ENCODE peak calls at places on chromosomes 16 and 17, in five cellular contexts. V is neuronal stem cell, K is IMR-90, B is H9, J is H1. E is an unnamed sample.

GRCh38 chr16:14028207-14028606 is 42.9 kb upstream of the MRTFB start:
- DNase-seq in V (no peak), K (no peak), B (no peak), J (no peak), E (no peak)

GRCh38 chr16:17342031-17342430 is 128.7 kb downstream of the XYLT1 start:
- DNase-seq in V (no peak), K (no peak), B (no peak), J (no peak), E (no peak)

GRCh38 chr16:71426069-71426879 is 15.6 kb downstream of the TLE7 start:
- DNase-seq in V (peak), K (peak), B (peak), J (peak), E (peak)

GRCh38 chr17:80494547-80494946 is 18.1 kb upstream of the NPTX1 start:
- DNase-seq in V (no peak), K (no peak), B (no peak), J (no peak), E (no peak)

GRCh38 chr16:19153876-19154275 is 14.2 kb upstream of the SYT17 start:
- DNase-seq in V (no peak), K (peak), B (no peak), J (no peak), E (no peak)

GRCh38 chr16:54633943-54634362 is 296.7 kb upstream of the IRX5 start:
- DNase-seq in V (no peak), K (no peak), B (peak), J (peak), E (peak)

GRCh38 chr17:65627108-65627507 is 65.7 kb upstream of the AXIN2 start:
- DNase-seq in V (no peak), K (no peak), B (no peak), J (no peak), E (no peak)

GRCh38 chr17:68679882-68680281 is 78.7 kb upstream of the FAM20A start:
- DNase-seq in V (no peak), K (no peak), B (no peak), J (no peak), E (no peak)

DNA sequence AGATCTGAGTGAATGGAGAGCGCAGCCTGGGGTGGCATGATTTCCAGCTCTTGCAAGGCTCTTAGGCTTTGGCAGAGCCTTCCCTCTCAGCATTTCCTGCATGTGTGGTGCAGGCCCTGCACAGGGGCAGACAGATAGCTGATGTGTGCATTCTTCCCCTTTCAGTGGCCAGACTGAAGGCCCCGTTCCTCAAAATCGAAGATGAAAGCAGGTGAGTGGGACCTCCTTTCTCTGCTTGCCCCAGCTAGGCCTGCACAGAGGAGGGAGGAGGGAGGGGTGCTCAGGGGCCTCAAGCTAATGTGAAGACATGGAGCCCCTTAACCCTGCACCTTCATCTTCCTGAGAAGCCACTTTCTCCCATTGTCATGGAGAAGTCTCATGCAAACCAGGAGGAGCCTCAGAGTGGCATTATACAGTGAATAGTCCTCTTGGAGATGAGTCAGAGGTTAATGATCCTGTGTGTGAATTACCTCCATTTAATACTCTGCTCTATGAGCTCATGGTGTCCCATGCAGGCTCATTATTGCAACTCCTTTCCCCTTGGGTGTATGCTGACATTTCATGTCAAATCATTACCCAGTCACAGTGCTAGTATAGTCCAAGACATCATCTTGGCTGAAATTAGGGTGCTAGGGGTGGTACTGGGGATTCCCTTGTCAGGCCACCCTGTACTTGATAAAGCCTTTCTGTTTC is 20.4 kb upstream of the ADAM11 start:
- DNase-seq in V (no peak), K (peak), B (no peak), J (no peak), E (no peak)
- H3K23ac ChIP-seq in V (no peak), K (no peak), B (no peak), J (no peak), E (no peak)

GRCh38 chr16:72950669-72951068 is 97.3 kb downstream of the ZFHX3 start:
- DNase-seq in V (no peak), K (no peak), B (no peak), J (no peak), E (no peak)
- H3K4ac ChIP-seq in V (no peak), K (no peak), B (no peak), J (no peak), E (no peak)

GRCh38 chr17:81868674-81869220 is 2.4 kb downstream of the ARHGDIA start:
- DNase-seq in V (no peak), K (peak), B (peak), J (no peak), E (peak)

GRCh38 chr17:81871387-81872120 is 417 bp upstream of the ARHGDIA start:
- DNase-seq in V (peak), K (peak), B (peak), J (peak), E (peak)

GRCh38 chr17:81870978-81871386 is at the start of gene ARHGDIA:
- DNase-seq in V (no peak), K (no peak), B (no peak), J (no peak), E (no peak)

GRCh38 chr17:81869221-81870154 is 1.6 kb downstream of the ARHGDIA start:
- DNase-seq in V (no peak), K (no peak), B (peak), J (peak), E (peak)

GRCh38 chr17:81870155-81870977 is 771 bp downstream of the ARHGDIA start:
- DNase-seq in V (no peak), K (peak), B (peak), J (peak), E (peak)
- H4K8ac ChIP-seq in V (no peak), K (peak), B (no peak), J (no peak), E (peak)

GRCh38 chr17:11624968-11625367 is 26.7 kb downstream of the DNAH9 start:
- DNase-seq in V (no peak), K (no peak), B (no peak), J (no peak), E (no peak)

GRCh38 chr17:11627301-11627700 is 29.0 kb downstream of the DNAH9 start:
- DNase-seq in V (no peak), K (no peak), B (no peak), J (no peak), E (no peak)

GRCh38 chr17:11618861-11619566 is 20.7 kb downstream of the DNAH9 start:
- DNase-seq in V (no peak), K (no peak), B (no peak), J (no peak), E (no peak)

GRCh38 chr17:11625878-11626277 is 27.6 kb downstream of the DNAH9 start:
- DNase-seq in V (no peak), K (no peak), B (no peak), J (no peak), E (no peak)

DNA sequence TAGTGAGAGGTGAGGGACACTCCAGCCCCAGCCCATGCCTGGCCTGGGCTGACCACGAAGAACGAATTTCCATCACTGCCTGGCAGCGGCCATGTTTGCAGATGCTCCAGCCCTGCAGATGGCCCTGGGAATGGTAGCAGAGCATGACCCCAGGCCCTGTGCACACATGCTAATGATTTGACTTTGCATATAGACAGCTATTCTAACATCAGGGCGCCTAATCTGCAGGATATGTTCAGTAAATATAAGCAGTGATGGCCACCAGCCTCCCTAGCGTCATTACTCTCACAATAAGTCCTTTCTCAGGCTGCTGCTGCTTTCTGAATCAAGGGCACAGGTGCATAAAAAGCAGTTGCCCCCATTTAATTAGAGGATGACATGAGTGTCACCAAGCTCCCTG is 24.2 kb downstream of the DNAH9 start:
- DNase-seq in V (no peak), K (no peak), B (no peak), J (no peak), E (no peak)
- H3K23ac ChIP-seq in V (no peak), K (no peak), B (no peak), J (no peak), E (no peak)

DNA sequence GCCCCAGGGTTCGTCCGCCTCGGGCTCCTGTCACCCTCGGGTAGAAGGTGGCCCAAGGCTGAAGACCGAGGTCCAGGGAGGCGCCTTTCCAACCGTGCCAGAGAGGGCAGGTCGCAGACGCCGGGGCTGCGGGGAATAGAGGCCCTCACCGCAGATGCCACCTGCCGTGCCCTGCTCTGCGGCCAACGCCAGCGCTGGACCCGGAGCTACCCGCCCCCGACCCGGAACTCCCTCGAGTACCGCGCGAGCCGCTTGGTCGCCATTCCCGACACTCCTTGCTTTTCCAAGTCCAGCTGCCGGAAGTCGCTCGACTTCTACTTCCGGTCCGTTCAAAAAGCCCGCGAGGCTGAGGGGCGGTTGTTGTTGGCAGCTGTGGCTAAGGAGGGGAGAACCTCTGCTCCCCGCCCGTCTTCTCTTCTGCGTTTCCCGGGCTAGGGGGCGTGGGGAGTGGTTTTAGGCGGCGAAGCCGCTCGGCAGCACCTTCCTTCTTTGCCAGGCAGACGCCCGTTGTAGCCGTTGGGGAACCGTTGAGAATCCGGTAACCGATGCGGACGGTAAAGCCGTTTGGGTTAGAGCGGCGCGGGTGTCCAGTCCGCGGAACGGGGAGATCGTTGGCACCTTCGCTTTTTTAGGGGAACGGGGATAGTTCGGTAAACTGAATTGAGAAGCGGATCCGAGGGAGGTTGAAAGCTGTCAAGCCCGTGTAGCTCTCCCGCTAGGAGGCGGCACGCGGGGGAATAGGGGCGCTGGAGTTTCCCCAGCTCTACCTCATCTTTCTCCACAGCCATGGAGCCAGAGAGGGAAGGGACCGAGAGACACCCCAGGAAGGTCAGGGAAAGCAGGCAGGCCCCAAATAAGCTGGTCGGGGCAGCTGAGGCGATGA is at the start of the genes ERI2 and REXO5:
- DNase-seq in V (peak), K (peak), B (peak), J (peak), E (peak)
- H3K4ac ChIP-seq in V (no peak), K (peak), B (no peak), J (peak), E (peak)

GRCh38 chr17:82297280-82297803 is 20.1 kb downstream of the CD7 start:
- DNase-seq in V (no peak), K (no peak), B (no peak), J (no peak), E (no peak)

GRCh38 chr17:82298538-82299421 is 18.6 kb downstream of the CD7 start:
- DNase-seq in V (no peak), K (no peak), B (no peak), J (peak), E (no peak)

GRCh38 chr17:82296511-82297279 is 20.7 kb downstream of the CD7 start:
- DNase-seq in V (no peak), K (no peak), B (no peak), J (no peak), E (no peak)

GRCh38 chr17:82299452-82299851 is 18.0 kb downstream of the CD7 start:
- DNase-seq in V (no peak), K (no peak), B (peak), J (no peak), E (no peak)

GRCh38 chr17:82297804-82298537 is 19.4 kb downstream of the CD7 start:
- DNase-seq in V (no peak), K (peak), B (no peak), J (no peak), E (no peak)
- H4K8ac ChIP-seq in V (peak), K (peak), B (no peak), J (peak), E (no peak)

DNA sequence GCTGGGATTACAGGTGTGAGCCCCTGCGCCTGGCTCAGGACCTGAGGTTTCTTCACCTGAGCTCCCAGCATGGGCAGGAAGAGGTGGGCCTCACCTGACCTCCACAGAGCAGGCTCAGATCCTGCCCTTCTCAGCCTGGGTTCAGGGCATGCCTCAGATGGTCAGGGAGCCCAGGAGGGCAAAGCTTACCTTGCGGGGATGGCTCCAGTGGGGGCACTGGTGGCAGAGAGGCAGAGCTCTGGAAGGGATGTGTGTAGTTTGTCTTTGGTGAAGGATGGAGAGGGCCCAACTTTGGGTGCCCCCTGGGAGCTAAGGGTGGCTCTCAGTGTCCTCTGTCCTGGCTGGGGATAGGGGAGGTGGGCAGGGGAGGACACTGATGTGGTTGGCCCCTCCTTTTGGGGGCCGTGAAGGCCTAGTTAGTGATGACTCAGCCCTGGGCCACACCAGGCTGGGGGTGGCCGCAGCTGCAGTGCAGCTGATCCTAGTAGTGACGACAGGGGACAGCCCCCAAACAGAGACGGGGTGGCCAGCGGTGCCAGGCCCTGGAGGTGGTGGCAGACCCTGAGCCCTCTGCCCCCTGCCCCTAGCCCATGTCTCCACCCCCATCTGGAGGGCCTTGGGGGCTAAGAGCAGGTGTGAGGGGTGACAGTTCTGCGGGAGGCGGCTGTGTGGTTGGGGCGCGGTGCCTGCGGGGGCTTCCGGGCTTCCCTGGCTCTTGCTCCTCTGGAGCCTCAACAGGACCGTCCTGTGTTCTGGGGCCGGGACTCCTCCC is 5.8 kb downstream of the NHERF2 start:
- DNase-seq in V (no peak), K (peak), B (no peak), J (no peak), E (no peak)
- H3K23ac ChIP-seq in V (peak), K (peak), B (no peak), J (no peak), E (no peak)

GRCh38 chr17:59330314-59330942 is 1.0 kb upstream of the YPEL2 start:
- DNase-seq in V (peak), K (no peak), B (peak), J (no peak), E (peak)
- H3K4ac ChIP-seq in V (no peak), K (no peak), B (no peak), J (no peak), E (no peak)

DNA sequence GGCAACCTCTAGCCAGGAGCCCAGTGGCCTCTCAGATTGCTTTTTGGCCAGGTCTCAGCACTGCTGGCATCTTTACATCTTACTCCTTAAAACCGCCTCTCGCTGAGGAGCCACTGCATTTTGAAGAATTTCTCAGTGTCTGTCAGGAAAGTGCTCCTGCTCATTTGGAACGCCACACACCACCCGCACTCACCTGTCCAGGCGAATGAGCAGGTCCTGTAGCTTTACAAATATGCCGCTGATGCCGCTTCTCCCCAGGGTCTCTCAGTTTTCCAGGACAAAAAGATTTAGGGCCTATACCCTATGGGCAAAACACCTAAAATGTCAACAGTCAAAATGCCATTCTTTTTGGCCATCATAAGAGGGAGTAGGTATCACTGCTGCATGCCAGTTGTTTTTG is 22.1 kb downstream of the CYB561 start:
- DNase-seq in V (no peak), K (no peak), B (peak), J (no peak), E (no peak)
- H4K8ac ChIP-seq in V (no peak), K (no peak), B (no peak), J (no peak), E (no peak)